ENCODE peak calls at places on chromosomes 11 and 22, in six cellular contexts. P, E, H, A, R and J are unnamed samples.

GRCh38 chr11:1564535-1565172 is 7.4 kb downstream of the DUSP8 start:
- DNase-seq in R (peak), E (peak), H (peak), P (peak), A (peak), J (peak)

GRCh38 chr11:24664399-24664798 is 167.5 kb downstream of the LUZP2 start:
- DNase-seq in P (no peak), R (no peak), E (no peak), A (no peak), H (no peak), J (no peak)

GRCh38 chr11:11363674-11364073 is 10.6 kb upstream of the CSNK2A3 start:
- DNase-seq in H (no peak), P (no peak), E (no peak), R (no peak), A (no peak), J (no peak)

GRCh38 chr11:57406337-57406904 is 16.0 kb upstream of the PRG2 start:
- DNase-seq in A (no peak), R (no peak), H (no peak), P (no peak), E (peak), J (peak)

GRCh38 chr11:26286472-26287066 is 45.4 kb upstream of the ANO3 start:
- DNase-seq in P (no peak), R (no peak), A (no peak), H (no peak), E (peak), J (no peak)

GRCh38 chr22:32590556-32590955 is 115.9 kb downstream of the FBXO7 start:
- DNase-seq in H (no peak), R (no peak), P (no peak), E (no peak), A (no peak), J (no peak)

GRCh38 chr11:114257621-114258558 is 38.3 kb upstream of the NNMT start:
- DNase-seq in H (peak), E (peak), R (no peak), P (peak), A (peak), J (peak)

GRCh38 chr11:66047541-66048365 is 1.2 kb downstream of the GAL3ST3 start:
- DNase-seq in R (no peak), E (no peak), H (no peak), A (peak), P (no peak), J (no peak)

GRCh38 chr22:19942071-19942885 is 660 bp upstream of the TXNRD2 start:
- DNase-seq in H (peak), R (no peak), A (no peak), E (peak), P (peak), J (peak)

GRCh38 chr11:11148104-11148509 is 204.9 kb downstream of the CSNK2A3 start:
- DNase-seq in P (peak), H (peak), R (no peak), A (no peak), E (peak), J (peak)

GRCh38 chr11:17812286-17813187 is 78.0 kb downstream of the KCNC1 start:
- DNase-seq in E (no peak), H (no peak), R (no peak), P (no peak), A (no peak), J (no peak)

GRCh38 chr11:75200051-75200450 is 40.5 kb upstream of the TPBGL start:
- DNase-seq in P (peak), H (peak), E (no peak), R (no peak), A (no peak), J (no peak)

GRCh38 chr11:69398529-69399492 is 82.7 kb upstream of the LINC01488 start:
- DNase-seq in E (peak), R (no peak), A (peak), H (peak), P (no peak), J (no peak)

GRCh38 chr22:17896552-17896951 is 122.3 kb upstream of the BID start:
- DNase-seq in A (no peak), E (no peak), R (no peak), P (peak), H (peak), J (no peak)

GRCh38 chr11:57498540-57498939 is 17.0 kb downstream of the SLC43A1 start:
- DNase-seq in E (no peak), H (no peak), R (no peak), A (no peak), P (peak), J (no peak)

GRCh38 chr11:94876645-94877445 is 96.5 kb downstream of the CWC15 start:
- DNase-seq in R (peak), H (peak), E (peak), A (no peak), P (peak), J (peak)

GRCh38 chr22:47192651-47193437 is 430.4 kb downstream of the TBC1D22A start:
- DNase-seq in E (peak), R (no peak), H (peak), P (no peak), A (peak), J (no peak)

GRCh38 chr11:66719111-66719872 is 9.7 kb downstream of the SPTBN2 start:
- DNase-seq in H (no peak), A (no peak), R (no peak), E (no peak), P (no peak), J (no peak)

GRCh38 chr11:46075928-46076327 is 45.3 kb downstream of the PHF21A start:
- DNase-seq in P (no peak), E (no peak), A (no peak), R (no peak), H (no peak), J (peak)

GRCh38 chr11:91776660-91777059 is 448.0 kb upstream of the FAT3 start:
- DNase-seq in R (no peak), A (no peak), P (peak), H (no peak), E (no peak), J (no peak)

GRCh38 chr11:2312232-2313042 is 10.6 kb downstream of the TSPAN32 start:
- DNase-seq in P (no peak), H (peak), R (no peak), A (peak), E (peak), J (peak)

GRCh38 chr22:24564376-24565058 is 8.7 kb downstream of the SNRPD3 start:
- DNase-seq in A (peak), E (no peak), R (no peak), P (peak), H (no peak), J (peak)

GRCh38 chr11:59939482-59939881 is 1.2 kb downstream of the OOSP1 start:
- DNase-seq in A (no peak), P (no peak), E (no peak), H (no peak), R (no peak), J (no peak)

GRCh38 chr22:20751185-20751851 is 22.6 kb upstream of the SERPIND1 start:
- DNase-seq in R (no peak), H (no peak), E (no peak), A (no peak), P (no peak), J (no peak)

GRCh38 chr11:134069426-134069921 is 602 bp downstream of the JAM3 start:
- DNase-seq in P (peak), H (no peak), A (peak), E (no peak), R (no peak), J (no peak)

GRCh38 chr11:95111923-95112540 is 22.4 kb downstream of the ENDOD1 start:
- DNase-seq in H (no peak), A (no peak), R (no peak), E (no peak), P (no peak), J (no peak)

GRCh38 chr11:76939219-76939631 is 78.5 kb downstream of the ACER3 start:
- DNase-seq in P (no peak), H (no peak), A (no peak), E (no peak), R (no peak), J (no peak)

GRCh38 chr11:529740-530411 is 5.5 kb downstream of the HRAS start:
- DNase-seq in R (no peak), A (no peak), E (no peak), H (no peak), P (no peak), J (no peak)

GRCh38 chr22:27745154-27745553 is 56.4 kb downstream of the MN1 start:
- DNase-seq in P (no peak), A (no peak), R (no peak), E (no peak), H (peak), J (no peak)

GRCh38 chr22:34842630-34843029 is 223.3 kb upstream of the ISX start:
- DNase-seq in A (no peak), H (no peak), P (no peak), E (no peak), R (no peak), J (no peak)

GRCh38 chr22:17250380-17251129 is 31.3 kb upstream of the ADA2 start:
- DNase-seq in E (no peak), H (no peak), P (no peak), R (no peak), A (no peak), J (no peak)

GRCh38 chr22:27331526-27332281 is 469.9 kb downstream of the MN1 start:
- DNase-seq in R (no peak), H (peak), P (peak), E (peak), A (no peak), J (no peak)

GRCh38 chr11:67504023-67504949 is 877 bp downstream of the PITPNM1 start:
- DNase-seq in R (no peak), E (peak), P (peak), A (peak), H (no peak), J (no peak)

GRCh38 chr11:99937330-99937729 is 749.8 kb upstream of the ARHGAP42 start:
- DNase-seq in P (no peak), A (no peak), R (no peak), H (no peak), E (no peak), J (no peak)

GRCh38 chr11:70364745-70365535 is 33.4 kb upstream of the CTTN start:
- DNase-seq in A (peak), E (peak), R (no peak), H (no peak), P (no peak), J (peak)

GRCh38 chr11:61345170-61345610 is 12.2 kb downstream of the TKFC start:
- DNase-seq in P (no peak), R (no peak), H (no peak), A (no peak), E (no peak), J (no peak)

GRCh38 chr11:61343792-61344745 is 11.0 kb downstream of the TKFC start:
- DNase-seq in P (peak), A (peak), E (no peak), H (no peak), R (no peak), J (peak)

GRCh38 chr11:61349189-61349751 is 12.4 kb downstream of the CYB561A3 start:
- DNase-seq in E (no peak), A (peak), H (no peak), P (peak), R (no peak), J (no peak)

GRCh38 chr11:61347916-61348461 is 13.7 kb downstream of the CYB561A3 start:
- DNase-seq in H (no peak), R (no peak), P (peak), E (peak), A (peak), J (no peak)

DNA sequence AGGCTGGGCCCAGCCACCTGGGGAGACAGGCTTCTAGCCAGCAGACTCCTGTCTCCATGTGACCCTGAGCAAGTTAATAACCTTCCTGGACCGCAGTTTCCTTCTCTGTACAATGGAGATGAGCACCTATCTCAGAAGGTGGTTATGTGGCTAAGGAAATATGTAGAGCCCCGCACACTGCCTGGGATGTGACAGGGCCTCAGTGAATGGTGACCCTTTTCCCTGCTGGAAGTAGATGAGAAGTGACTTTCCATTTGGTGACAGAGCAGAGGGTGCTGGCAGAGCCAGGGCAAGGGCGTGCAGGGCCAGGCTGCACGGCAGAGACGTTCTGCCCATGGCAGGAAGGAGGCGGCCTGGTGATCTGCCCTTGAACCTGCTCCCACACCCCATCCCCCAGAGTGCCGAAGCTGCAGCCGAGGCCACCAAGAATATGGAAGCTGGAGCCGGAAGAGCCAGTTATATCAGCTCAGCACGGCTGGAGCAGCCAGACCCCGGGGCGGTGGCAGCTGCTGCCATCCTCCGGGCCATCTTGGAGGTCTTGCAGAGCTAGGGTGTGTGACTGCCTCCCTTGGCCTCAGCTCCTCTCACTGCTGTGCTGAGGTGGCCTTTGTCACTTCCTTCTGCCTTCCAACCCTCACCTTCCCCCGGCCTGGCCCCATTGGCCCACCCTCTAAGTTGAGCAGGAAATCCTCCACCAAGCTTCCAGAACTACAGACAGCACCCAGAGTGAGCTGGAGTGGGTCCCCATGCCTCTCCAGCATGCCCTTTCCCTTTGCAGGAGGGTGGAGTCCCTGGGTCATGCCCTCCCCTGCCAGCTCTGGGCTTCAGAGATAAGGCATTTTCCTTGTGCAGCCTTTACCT is 13.2 kb downstream of the TKFC start:
- DNase-seq in E (peak), H (no peak), R (no peak), P (peak), A (peak), J (peak)
- TF ChIP-seq POLR2A in E (no peak), H (no peak), R (no peak), P (peak), A (no peak), J (no peak)

GRCh38 chr11:117511483-117511934 is 183.9 kb downstream of the CEP164 start:
- DNase-seq in P (no peak), H (no peak), E (no peak), R (no peak), A (no peak), J (no peak)
- TF ChIP-seq POLR2A in P (no peak), H (no peak), E (no peak), R (no peak), A (no peak), J (no peak)

DNA sequence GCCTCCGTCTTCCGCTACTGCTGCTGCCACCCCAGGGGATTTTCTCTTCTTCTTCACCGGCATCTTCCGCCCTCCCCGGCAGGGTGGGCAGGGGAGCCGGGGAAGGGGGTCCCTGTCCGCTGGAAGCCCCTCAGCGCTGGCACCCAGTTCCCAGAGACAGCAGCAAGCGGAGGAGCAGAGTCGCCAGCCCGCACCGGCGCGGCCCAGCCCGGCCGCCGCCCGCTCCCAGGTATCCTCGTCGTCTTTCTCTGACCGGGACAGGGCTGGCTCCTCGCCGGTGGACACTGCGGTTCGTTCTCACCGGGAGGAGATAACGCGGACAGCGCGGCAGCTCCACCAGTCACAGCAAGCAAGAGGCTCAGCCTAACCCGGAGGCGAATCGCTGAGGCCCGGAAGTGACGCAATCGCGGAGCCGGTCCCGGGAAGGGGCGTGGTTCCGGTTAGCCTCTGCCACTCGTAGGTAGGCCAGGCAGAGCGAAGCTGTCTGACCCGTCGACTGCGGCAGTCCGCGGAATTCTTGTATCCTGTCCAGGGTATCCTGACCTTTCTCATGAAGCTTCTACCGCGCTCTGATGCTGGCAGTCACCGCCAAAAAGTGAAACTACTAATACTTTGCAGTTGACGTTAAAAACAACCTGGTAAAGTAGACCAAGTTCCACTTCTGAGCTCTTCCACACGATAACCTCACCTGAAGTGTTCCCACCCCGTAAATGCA is at the start of gene DCUN1D5:
- DNase-seq in A (peak), R (peak), H (peak), P (peak), E (peak), J (peak)
- TF ChIP-seq POLR2A in A (no peak), R (peak), H (peak), P (peak), E (peak), J (peak)

DNA sequence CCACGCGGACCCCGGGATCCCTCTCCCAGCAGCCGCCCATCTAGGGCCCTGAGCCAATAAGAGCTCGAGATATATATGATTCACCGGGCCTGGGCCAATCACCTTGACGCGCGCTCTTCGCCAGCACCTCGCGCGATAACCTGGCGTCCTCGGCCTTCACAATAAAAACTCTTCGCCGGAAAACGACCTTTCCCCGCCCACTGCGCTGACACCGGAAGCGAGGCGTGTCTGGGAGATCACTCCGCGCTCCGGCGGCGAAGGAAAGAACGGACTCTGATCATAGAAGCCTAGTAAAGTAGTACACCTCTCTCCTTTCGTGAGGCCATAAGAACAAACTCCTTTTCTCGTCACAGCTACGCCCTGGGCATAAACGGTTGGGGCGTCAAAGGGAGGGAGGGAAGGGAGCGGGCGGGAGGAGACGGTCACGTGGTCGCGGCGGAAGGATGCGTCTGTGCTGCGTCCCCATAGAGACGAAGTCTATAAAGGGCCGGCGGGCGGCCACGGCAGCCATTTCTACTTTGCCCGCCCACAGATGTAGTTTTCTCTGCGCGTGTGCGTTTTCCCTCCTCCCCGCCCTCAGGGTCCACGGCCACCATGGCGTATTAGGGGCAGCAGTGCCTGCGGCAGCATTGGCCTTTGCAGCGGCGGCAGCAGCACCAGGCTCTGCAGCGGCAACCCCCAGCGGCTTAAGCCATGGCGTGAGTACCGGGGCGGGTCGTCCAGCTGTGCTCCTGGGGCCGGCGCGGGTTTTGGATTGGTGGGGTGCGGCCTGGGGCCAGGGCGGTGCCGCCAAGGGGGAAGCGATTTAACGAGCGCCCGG is at the start of gene ATF4:
- DNase-seq in H (peak), R (peak), E (peak), P (peak), A (peak), J (peak)
- TF ChIP-seq POLR2A in H (peak), R (peak), E (peak), P (peak), A (peak), J (peak)

GRCh38 chr22:49097966-49098365 is 729.7 kb downstream of the BRD1 start:
- DNase-seq in A (peak), P (no peak), H (no peak), E (no peak), R (no peak), J (no peak)
- TF ChIP-seq POLR2A in A (no peak), P (no peak), H (no peak), E (no peak), R (no peak), J (no peak)

GRCh38 chr22:50507991-50508884 is at the start of gene NCAPH2:
- DNase-seq in R (peak), H (peak), E (peak), P (peak), A (peak), J (peak)
- TF ChIP-seq POLR2A in R (peak), H (peak), E (peak), P (peak), A (peak), J (peak)

DNA sequence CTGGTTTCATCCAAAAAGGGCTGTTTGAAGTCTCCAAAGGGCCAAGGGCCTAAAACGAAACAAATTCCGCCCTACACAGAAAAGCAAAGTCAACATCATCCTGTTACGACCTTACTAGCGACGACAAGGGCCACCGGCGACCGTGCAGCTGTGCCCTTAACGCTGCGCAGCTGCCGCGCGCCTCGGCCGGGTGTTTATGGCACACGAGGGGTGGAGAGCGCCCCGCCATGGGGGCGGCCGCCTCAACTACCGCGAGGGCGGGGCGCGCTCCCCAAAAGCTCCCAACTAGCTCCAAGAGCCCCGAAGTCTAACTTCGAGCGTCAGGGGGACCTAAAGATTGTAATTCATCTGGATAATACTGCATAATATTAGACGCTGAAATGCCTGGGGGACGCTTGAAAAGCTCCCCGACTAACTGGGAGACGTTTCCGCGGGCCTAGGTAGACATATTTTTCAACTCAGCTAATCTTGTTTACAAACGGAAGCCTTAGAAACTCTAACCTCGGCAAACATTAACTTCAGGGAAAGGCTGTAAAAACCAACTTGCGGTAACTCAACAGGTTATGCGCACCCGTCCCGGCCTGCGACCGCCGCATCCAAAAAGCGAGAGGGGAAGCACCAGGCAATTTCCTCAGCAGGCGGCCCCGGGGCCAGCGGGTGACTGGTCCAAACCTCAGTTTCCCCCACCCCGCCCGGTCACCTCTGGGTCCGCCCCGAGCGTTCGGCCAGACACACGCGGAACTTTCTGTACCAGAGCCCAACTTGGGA is 688 bp downstream of the TMEM123 start:
- DNase-seq in E (peak), P (peak), R (peak), A (peak), H (peak), J (peak)
- TF ChIP-seq POLR2A in E (peak), P (peak), R (peak), A (no peak), H (no peak), J (peak)

GRCh38 chr22:30397656-30398635 is 1.1 kb downstream of the SEC14L2 start:
- DNase-seq in P (no peak), E (no peak), A (no peak), H (no peak), R (no peak), J (peak)
- TF ChIP-seq POLR2A in P (no peak), E (no peak), A (no peak), H (no peak), R (no peak), J (peak)

GRCh38 chr11:106031936-106032335 is 9.9 kb upstream of the MSANTD4 start:
- DNase-seq in H (no peak), P (no peak), E (no peak), A (no peak), R (no peak), J (no peak)
- TF ChIP-seq POLR2A in H (no peak), P (no peak), E (no peak), A (no peak), R (no peak), J (no peak)